ENCODE peak calls at places on chromosomes 12 and 14, in six cellular contexts. X is epithelial cell of esophagus, B is upper lobe of right lung, K is HFFc6, N is brain microvascular endothelial cell, F is psoas muscle. C is an unnamed sample.

GRCh38 chr14:44384093-44384492 is 123.0 kb downstream of the FSCB start:
- DNase-seq in X (no peak), B (no peak), K (no peak), N (no peak), F (no peak), C (no peak)

GRCh38 chr12:93750056-93750455 is 72.9 kb downstream of the CRADD start:
- DNase-seq in X (no peak), B (no peak), K (no peak), N (no peak), F (no peak), C (no peak)

GRCh38 chr12:115349711-115350110 is 665.7 kb upstream of the TBX3 start:
- DNase-seq in X (no peak), B (no peak), K (no peak), N (no peak), F (no peak), C (no peak)

GRCh38 chr12:94805749-94806148 is 155.4 kb upstream of the TMCC3 start:
- DNase-seq in X (peak), B (no peak), K (peak), N (peak), F (no peak), C (no peak)

GRCh38 chr12:4938900-4939299 is 29.2 kb downstream of the KCNA1 start:
- DNase-seq in X (peak), B (no peak), K (no peak), N (no peak), F (no peak), C (no peak)

GRCh38 chr12:47270782-47271664 is 191.3 kb upstream of the AMIGO2 start:
- DNase-seq in X (peak), B (no peak), K (peak), N (peak), F (no peak), C (no peak)

GRCh38 chr14:94388896-94389469 is 581 bp upstream of the SERPINA1 start:
- DNase-seq in X (no peak), B (no peak), K (no peak), N (no peak), F (no peak), C (no peak)

GRCh38 chr14:81273521-81273920 is 52.8 kb upstream of the GTF2A1 start:
- DNase-seq in X (no peak), B (no peak), K (no peak), N (no peak), F (no peak), C (no peak)

GRCh38 chr12:67885370-67886169 is 103.7 kb upstream of the IFNG-AS1 start:
- DNase-seq in X (no peak), B (no peak), K (peak), N (no peak), F (no peak), C (no peak)

GRCh38 chr14:94120667-94121335 is 8.6 kb downstream of the IFI27L2 start:
- DNase-seq in X (peak), B (no peak), K (peak), N (peak), F (no peak), C (no peak)

GRCh38 chr12:92721130-92721529 is 18.3 kb downstream of the PLEKHG7 start:
- DNase-seq in X (no peak), B (no peak), K (no peak), N (peak), F (no peak), C (no peak)

GRCh38 chr12:64938179-64938578 is 113.7 kb downstream of the TBC1D30 start:
- DNase-seq in X (no peak), B (no peak), K (no peak), N (no peak), F (no peak), C (no peak)

GRCh38 chr12:18752280-18752920 is 14.5 kb downstream of the CAPZA3 start:
- DNase-seq in X (peak), B (no peak), K (peak), N (peak), F (no peak), C (no peak)

GRCh38 chr14:101908795-101909194 is 55.6 kb upstream of the DYNC1H1 start:
- DNase-seq in X (no peak), B (no peak), K (no peak), N (no peak), F (no peak), C (no peak)

GRCh38 chr14:75373133-75373532 is 54.7 kb upstream of the JDP2 start:
- DNase-seq in X (no peak), B (no peak), K (no peak), N (no peak), F (no peak), C (no peak)

GRCh38 chr12:118061876-118062791 is 1.2 kb upstream of the WSB2 start:
- DNase-seq in X (peak), B (peak), K (peak), N (no peak), F (no peak), C (peak)

GRCh38 chr14:33918256-33918655 is 32.6 kb downstream of the EGLN3 start:
- DNase-seq in X (no peak), B (no peak), K (no peak), N (no peak), F (no peak), C (no peak)

GRCh38 chr14:101925152-101925551 is 39.2 kb upstream of the DYNC1H1 start:
- DNase-seq in X (no peak), B (no peak), K (no peak), N (no peak), F (no peak), C (no peak)

GRCh38 chr14:34628681-34629135 is 1.2 kb downstream of the SNX6 start:
- DNase-seq in X (no peak), B (no peak), K (no peak), N (no peak), F (no peak), C (no peak)

GRCh38 chr12:132766380-132767085 is 4.9 kb upstream of the ANKLE2 start:
- DNase-seq in X (no peak), B (no peak), K (no peak), N (no peak), F (peak), C (no peak)

GRCh38 chr14:32197919-32198318 is 3.9 kb upstream of the RNU6-7 start:
- DNase-seq in X (peak), B (no peak), K (no peak), N (no peak), F (no peak), C (no peak)

GRCh38 chr12:108690191-108690518 is 41.2 kb downstream of the CORO1C start:
- DNase-seq in X (no peak), B (no peak), K (no peak), N (no peak), F (no peak), C (no peak)

GRCh38 chr12:63132201-63132600 is 18.8 kb downstream of the AVPR1A start:
- DNase-seq in X (no peak), B (no peak), K (no peak), N (no peak), F (no peak), C (no peak)

GRCh38 chr12:48764521-48764920 is 24.4 kb downstream of the ADCY6 start:
- DNase-seq in X (peak), B (no peak), K (no peak), N (no peak), F (no peak), C (no peak)

GRCh38 chr14:101812071-101812470 is 50.6 kb downstream of the PPP2R5C start:
- DNase-seq in X (no peak), B (no peak), K (no peak), N (no peak), F (no peak), C (no peak)

GRCh38 chr12:94561943-94562411 is 88.4 kb downstream of the TMCC3 start:
- DNase-seq in X (peak), B (no peak), K (peak), N (no peak), F (peak), C (peak)

GRCh38 chr12:34163443-34163842 is 141.1 kb downstream of the ALG10 start:
- DNase-seq in X (peak), B (no peak), K (no peak), N (no peak), F (no peak), C (no peak)

GRCh38 chr12:48556631-48557030 is 13.2 kb downstream of the LALBA start:
- DNase-seq in X (no peak), B (no peak), K (no peak), N (no peak), F (no peak), C (no peak)

GRCh38 chr12:131220007-131220685 is 266.4 kb downstream of the ADGRD1 start:
- DNase-seq in X (no peak), B (no peak), K (no peak), N (no peak), F (no peak), C (no peak)

GRCh38 chr12:98939926-98940325 is 294.8 kb downstream of the APAF1 start:
- DNase-seq in X (no peak), B (no peak), K (no peak), N (no peak), F (no peak), C (no peak)

GRCh38 chr14:101084436-101084826 is 180.9 kb upstream of the RTL1 start:
- DNase-seq in X (no peak), B (peak), K (no peak), N (no peak), F (no peak), C (no peak)

GRCh38 chr14:98348505-98348904 is 923.5 kb downstream of the BCL11B start:
- DNase-seq in X (no peak), B (no peak), K (no peak), N (no peak), F (no peak), C (no peak)

GRCh38 chr14:98345186-98345585 is 926.8 kb downstream of the BCL11B start:
- DNase-seq in X (peak), B (no peak), K (no peak), N (no peak), F (no peak), C (no peak)

GRCh38 chr14:98350213-98350612 is 921.8 kb downstream of the BCL11B start:
- DNase-seq in X (peak), B (no peak), K (no peak), N (no peak), F (no peak), C (no peak)

DNA sequence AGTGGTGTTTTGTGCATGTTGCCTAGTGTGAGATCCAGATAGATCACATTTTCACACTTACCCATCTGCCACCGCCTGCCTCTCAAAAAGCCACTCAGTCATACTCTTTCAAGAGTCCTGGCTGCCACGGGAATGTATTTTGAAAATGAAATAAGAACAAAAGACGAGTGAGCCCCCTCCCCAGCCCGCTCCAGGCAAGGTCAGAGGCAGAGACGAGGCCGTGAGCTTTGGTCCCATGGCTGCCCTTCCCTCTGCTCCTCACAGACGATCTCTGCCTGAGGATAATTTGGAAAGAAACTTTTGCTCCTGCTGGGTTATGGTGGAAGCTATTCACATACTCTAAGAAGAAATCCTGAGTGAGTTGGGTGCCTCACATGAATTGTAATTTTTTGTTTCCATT is 924.3 kb downstream of the BCL11B start:
- DNase-seq in X (no peak), B (no peak), K (no peak), N (no peak), F (no peak), C (no peak)
- TF ChIP-seq CTCF in X (no peak), B (no peak), K (no peak), N (no peak), F (no peak), C (no peak)

GRCh38 chr14:21070610-21071224 is 613 bp downstream of the ARHGEF40 start:
- DNase-seq in X (peak), B (no peak), K (peak), N (peak), F (peak), C (peak)
- TF ChIP-seq CTCF in X (no peak), B (no peak), K (no peak), N (peak), F (no peak), C (no peak)

GRCh38 chr12:122946690-122947271 is 19.5 kb downstream of the ABCB9 start:
- DNase-seq in X (peak), B (peak), K (peak), N (peak), F (peak), C (peak)
- TF ChIP-seq CTCF in X (peak), B (peak), K (peak), N (peak), F (peak), C (no peak)

GRCh38 chr12:8032242-8033152 is at the start of gene FOXJ2:
- DNase-seq in X (peak), B (peak), K (peak), N (peak), F (peak), C (peak)
- TF ChIP-seq CTCF in X (no peak), B (no peak), K (peak), N (no peak), F (no peak), C (peak)

DNA sequence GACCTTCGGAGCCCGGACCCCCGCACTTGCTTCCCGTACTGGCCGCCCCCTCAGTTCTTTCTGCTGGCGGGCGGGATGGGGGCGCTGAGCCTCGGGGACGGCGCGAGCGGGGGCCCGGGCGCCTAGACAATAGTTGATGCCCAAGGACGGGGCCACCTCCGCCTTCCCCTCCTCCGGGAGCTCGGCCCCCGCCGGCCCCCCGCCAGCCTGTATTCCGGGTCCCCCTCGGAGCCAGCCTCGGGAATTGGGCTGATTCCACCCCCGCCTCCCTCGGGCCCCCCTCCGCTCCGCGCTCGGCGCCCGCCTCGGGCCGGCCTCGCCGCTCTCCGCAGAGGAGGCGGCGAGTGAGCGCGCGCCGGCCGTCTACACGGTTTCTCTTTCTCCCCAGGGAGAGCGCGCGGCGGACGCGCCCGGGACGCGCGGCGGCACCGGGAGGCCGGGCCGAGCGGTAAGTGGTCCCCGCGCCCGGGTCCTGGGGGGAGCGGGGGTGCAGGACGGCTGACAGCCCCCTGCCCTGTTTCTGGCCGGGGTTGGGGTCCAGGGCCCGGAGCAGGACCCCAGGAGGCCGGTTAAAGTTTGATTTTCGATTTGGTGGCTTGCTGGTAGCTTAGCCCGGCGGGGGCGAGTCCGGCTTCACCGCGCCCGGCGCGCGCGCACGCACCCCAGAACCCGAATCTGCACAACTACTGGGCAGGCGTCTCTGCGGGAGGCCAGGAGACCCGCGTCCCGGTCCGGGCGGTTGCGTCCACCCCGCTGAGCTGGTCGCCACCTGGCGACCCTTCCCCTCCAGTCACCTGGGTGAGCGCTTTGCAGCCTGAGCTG is 413.7 kb downstream of the PCNX1 start:
- DNase-seq in X (peak), B (peak), K (peak), N (peak), F (peak), C (peak)
- TF ChIP-seq CTCF in X (no peak), B (no peak), K (peak), N (no peak), F (no peak), C (no peak)

DNA sequence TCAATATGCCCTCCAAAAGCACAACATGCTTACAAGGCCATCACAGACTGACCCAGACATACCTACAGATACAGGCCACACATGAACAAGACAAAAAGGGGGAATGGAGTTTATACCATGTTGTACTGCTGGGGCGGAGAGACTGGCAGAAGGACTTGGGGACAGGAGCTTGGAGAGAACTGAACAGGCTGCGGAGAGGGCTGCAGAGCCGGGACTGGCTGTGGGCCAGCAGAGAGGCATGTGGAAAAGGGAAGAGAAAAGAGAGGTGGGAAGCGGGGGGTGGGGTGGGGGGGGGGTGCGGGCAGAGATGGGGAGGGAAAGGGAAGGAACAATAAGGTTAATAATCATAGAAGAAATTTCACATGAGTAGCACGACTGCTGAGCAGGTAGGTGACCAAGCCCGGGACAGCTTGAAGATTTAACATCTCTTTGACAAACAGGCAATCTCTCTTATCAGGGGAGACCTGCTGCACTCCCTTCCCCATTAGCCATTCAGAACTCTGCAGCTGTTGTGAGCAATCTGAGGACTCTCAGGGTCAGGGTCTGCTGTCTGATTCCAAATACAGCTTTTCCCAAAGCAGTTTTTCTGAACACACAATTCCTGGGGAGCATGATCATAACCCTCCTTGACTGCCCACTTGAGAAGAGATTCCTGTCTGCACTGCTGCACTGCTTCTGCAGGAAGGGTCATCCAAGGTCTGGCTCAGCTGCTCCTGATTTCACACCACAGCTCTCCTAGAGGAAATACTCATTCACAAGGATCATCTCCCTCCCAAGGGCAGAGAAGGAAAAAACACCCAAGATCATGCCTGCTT is 21.6 kb upstream of the STAC3 start:
- DNase-seq in X (no peak), B (no peak), K (peak), N (no peak), F (no peak), C (no peak)
- TF ChIP-seq CTCF in X (no peak), B (no peak), K (no peak), N (no peak), F (no peak), C (no peak)

GRCh38 chr12:2739832-2740641 is 54.7 kb upstream of the FKBP4 start:
- DNase-seq in X (peak), B (no peak), K (peak), N (peak), F (no peak), C (no peak)
- TF ChIP-seq CTCF in X (peak), B (peak), K (peak), N (peak), F (no peak), C (no peak)